ENCODE peak calls at places on chromosomes 5 and 9, in six cellular contexts. One of them, this sample, is unnamed.

GRCh38 chr9:113403651-113404050 is 2.6 kb upstream of the ALAD start:
- DNase-seq in stomach: no peak
- DNase-seq in foreskin fibroblast: no peak
- DNase-seq in cardiac fibroblast: peak
- DNase-seq in fibroblast of lung: no peak
- DNase-seq in upper lobe of right lung: no peak
- DNase-seq in this sample: no peak

GRCh38 chr5:67033893-67034605 is 162.6 kb downstream of the CD180 start:
- DNase-seq in stomach: no peak
- DNase-seq in foreskin fibroblast: no peak
- DNase-seq in cardiac fibroblast: peak
- DNase-seq in fibroblast of lung: peak
- DNase-seq in upper lobe of right lung: no peak
- DNase-seq in this sample: no peak

GRCh38 chr5:72140711-72141110 is 33.4 kb downstream of the MAP1B start:
- DNase-seq in stomach: no peak
- DNase-seq in foreskin fibroblast: no peak
- DNase-seq in cardiac fibroblast: no peak
- DNase-seq in fibroblast of lung: no peak
- DNase-seq in upper lobe of right lung: no peak
- DNase-seq in this sample: no peak

GRCh38 chr9:76296561-76297276 is 97.5 kb downstream of the RFK start:
- DNase-seq in stomach: no peak
- DNase-seq in foreskin fibroblast: no peak
- DNase-seq in cardiac fibroblast: no peak
- DNase-seq in fibroblast of lung: no peak
- DNase-seq in upper lobe of right lung: no peak
- DNase-seq in this sample: no peak

GRCh38 chr9:135519179-135519971 is 1.9 kb upstream of the LCN1 start:
- DNase-seq in stomach: peak
- DNase-seq in foreskin fibroblast: no peak
- DNase-seq in cardiac fibroblast: no peak
- DNase-seq in fibroblast of lung: no peak
- DNase-seq in upper lobe of right lung: no peak
- DNase-seq in this sample: no peak

GRCh38 chr5:9313751-9314150 is 232.1 kb downstream of the SEMA5A start:
- DNase-seq in stomach: no peak
- DNase-seq in foreskin fibroblast: no peak
- DNase-seq in cardiac fibroblast: no peak
- DNase-seq in fibroblast of lung: no peak
- DNase-seq in upper lobe of right lung: no peak
- DNase-seq in this sample: no peak

GRCh38 chr5:163079618-163080017 is 357.8 kb upstream of the CCNG1 start:
- DNase-seq in stomach: no peak
- DNase-seq in foreskin fibroblast: no peak
- DNase-seq in cardiac fibroblast: no peak
- DNase-seq in fibroblast of lung: peak
- DNase-seq in upper lobe of right lung: no peak
- DNase-seq in this sample: no peak

GRCh38 chr5:108379722-108380530 is 2.0 kb downstream of the FBXL17 start:
- DNase-seq in stomach: no peak
- DNase-seq in foreskin fibroblast: peak
- DNase-seq in cardiac fibroblast: peak
- DNase-seq in fibroblast of lung: peak
- DNase-seq in upper lobe of right lung: no peak
- DNase-seq in this sample: no peak

GRCh38 chr5:134510970-134511795 is 14.3 kb upstream of the JADE2 start:
- DNase-seq in stomach: no peak
- DNase-seq in foreskin fibroblast: peak
- DNase-seq in cardiac fibroblast: peak
- DNase-seq in fibroblast of lung: peak
- DNase-seq in upper lobe of right lung: no peak
- DNase-seq in this sample: peak

GRCh38 chr5:95583992-95584391 is 29.1 kb downstream of the ARSK start:
- DNase-seq in stomach: no peak
- DNase-seq in foreskin fibroblast: no peak
- DNase-seq in cardiac fibroblast: no peak
- DNase-seq in fibroblast of lung: peak
- DNase-seq in upper lobe of right lung: no peak
- DNase-seq in this sample: no peak

GRCh38 chr9:108056083-108056804 is 566.7 kb upstream of the KLF4 start:
- DNase-seq in stomach: no peak
- DNase-seq in foreskin fibroblast: peak
- DNase-seq in cardiac fibroblast: peak
- DNase-seq in fibroblast of lung: peak
- DNase-seq in upper lobe of right lung: no peak
- DNase-seq in this sample: no peak

GRCh38 chr5:141834331-141834730 is 43.9 kb downstream of the PCDH1 start:
- DNase-seq in stomach: no peak
- DNase-seq in foreskin fibroblast: no peak
- DNase-seq in cardiac fibroblast: no peak
- DNase-seq in fibroblast of lung: no peak
- DNase-seq in upper lobe of right lung: no peak
- DNase-seq in this sample: no peak

GRCh38 chr5:91311697-91312501 is 71.2 kb downstream of the ARRDC3 start:
- DNase-seq in stomach: peak
- DNase-seq in foreskin fibroblast: peak
- DNase-seq in cardiac fibroblast: peak
- DNase-seq in fibroblast of lung: peak
- DNase-seq in upper lobe of right lung: peak
- DNase-seq in this sample: no peak

GRCh38 chr5:79990205-79990597 is 861 bp downstream of the MTX3 start:
- DNase-seq in stomach: no peak
- DNase-seq in foreskin fibroblast: no peak
- DNase-seq in cardiac fibroblast: no peak
- DNase-seq in fibroblast of lung: peak
- DNase-seq in upper lobe of right lung: no peak
- DNase-seq in this sample: no peak

GRCh38 chr5:1113805-1114586 is 2.1 kb upstream of the SLC12A7 start:
- DNase-seq in stomach: no peak
- DNase-seq in foreskin fibroblast: no peak
- DNase-seq in cardiac fibroblast: no peak
- DNase-seq in fibroblast of lung: no peak
- DNase-seq in upper lobe of right lung: no peak
- DNase-seq in this sample: no peak

GRCh38 chr5:96172436-96172835 is 210.8 kb upstream of the ELL2 start:
- DNase-seq in stomach: no peak
- DNase-seq in foreskin fibroblast: peak
- DNase-seq in cardiac fibroblast: peak
- DNase-seq in fibroblast of lung: peak
- DNase-seq in upper lobe of right lung: no peak
- DNase-seq in this sample: no peak

GRCh38 chr9:109471994-109472393 is 26.1 kb downstream of the PTPN3 start:
- DNase-seq in stomach: no peak
- DNase-seq in foreskin fibroblast: no peak
- DNase-seq in cardiac fibroblast: no peak
- DNase-seq in fibroblast of lung: no peak
- DNase-seq in upper lobe of right lung: no peak
- DNase-seq in this sample: no peak

GRCh38 chr5:53114988-53115387 is 5.4 kb upstream of the MOCS2 start:
- DNase-seq in stomach: no peak
- DNase-seq in foreskin fibroblast: peak
- DNase-seq in cardiac fibroblast: peak
- DNase-seq in fibroblast of lung: no peak
- DNase-seq in upper lobe of right lung: no peak
- DNase-seq in this sample: no peak

GRCh38 chr5:93746406-93747056 is 5.1 kb upstream of the POU5F2 start:
- DNase-seq in stomach: no peak
- DNase-seq in foreskin fibroblast: peak
- DNase-seq in cardiac fibroblast: peak
- DNase-seq in fibroblast of lung: peak
- DNase-seq in upper lobe of right lung: no peak
- DNase-seq in this sample: no peak

GRCh38 chr5:176724472-176724871 is 77.2 kb downstream of the TSPAN17 start:
- DNase-seq in stomach: no peak
- DNase-seq in foreskin fibroblast: no peak
- DNase-seq in cardiac fibroblast: no peak
- DNase-seq in fibroblast of lung: no peak
- DNase-seq in upper lobe of right lung: no peak
- DNase-seq in this sample: no peak

GRCh38 chr9:130745829-130746228 is 52.2 kb downstream of the EXOSC2 start:
- DNase-seq in stomach: no peak
- DNase-seq in foreskin fibroblast: no peak
- DNase-seq in cardiac fibroblast: no peak
- DNase-seq in fibroblast of lung: no peak
- DNase-seq in upper lobe of right lung: no peak
- DNase-seq in this sample: no peak

GRCh38 chr9:108142504-108143201 is 653.1 kb upstream of the KLF4 start:
- DNase-seq in stomach: peak
- DNase-seq in foreskin fibroblast: peak
- DNase-seq in cardiac fibroblast: peak
- DNase-seq in fibroblast of lung: peak
- DNase-seq in upper lobe of right lung: peak
- DNase-seq in this sample: no peak

GRCh38 chr5:78178356-78178755 is 116.1 kb downstream of the AP3B1 start:
- DNase-seq in stomach: no peak
- DNase-seq in foreskin fibroblast: no peak
- DNase-seq in cardiac fibroblast: no peak
- DNase-seq in fibroblast of lung: no peak
- DNase-seq in upper lobe of right lung: no peak
- DNase-seq in this sample: no peak

GRCh38 chr5:124059200-124059599 is 547.2 kb downstream of the CSNK1G3 start:
- DNase-seq in stomach: no peak
- DNase-seq in foreskin fibroblast: no peak
- DNase-seq in cardiac fibroblast: no peak
- DNase-seq in fibroblast of lung: peak
- DNase-seq in upper lobe of right lung: no peak
- DNase-seq in this sample: no peak

GRCh38 chr5:164312801-164313200 is 807.4 kb downstream of the MAT2B start:
- DNase-seq in stomach: no peak
- DNase-seq in foreskin fibroblast: no peak
- DNase-seq in cardiac fibroblast: no peak
- DNase-seq in fibroblast of lung: no peak
- DNase-seq in upper lobe of right lung: no peak
- DNase-seq in this sample: no peak

GRCh38 chr5:120366047-120366446 is 98.1 kb upstream of the PRR16 start:
- DNase-seq in stomach: no peak
- DNase-seq in foreskin fibroblast: peak
- DNase-seq in cardiac fibroblast: peak
- DNase-seq in fibroblast of lung: peak
- DNase-seq in upper lobe of right lung: no peak
- DNase-seq in this sample: no peak

GRCh38 chr5:174119386-174119785 is 73.9 kb downstream of the NSG2 start:
- DNase-seq in stomach: no peak
- DNase-seq in foreskin fibroblast: no peak
- DNase-seq in cardiac fibroblast: no peak
- DNase-seq in fibroblast of lung: no peak
- DNase-seq in upper lobe of right lung: no peak
- DNase-seq in this sample: no peak

GRCh38 chr9:14561929-14562386 is 131.3 kb downstream of the ZDHHC21 start:
- DNase-seq in stomach: no peak
- DNase-seq in foreskin fibroblast: no peak
- DNase-seq in cardiac fibroblast: no peak
- DNase-seq in fibroblast of lung: no peak
- DNase-seq in upper lobe of right lung: no peak
- DNase-seq in this sample: no peak

GRCh38 chr9:91302831-91303230 is 58.9 kb downstream of the AUH start:
- DNase-seq in stomach: no peak
- DNase-seq in foreskin fibroblast: peak
- DNase-seq in cardiac fibroblast: peak
- DNase-seq in fibroblast of lung: peak
- DNase-seq in upper lobe of right lung: no peak
- DNase-seq in this sample: no peak

GRCh38 chr5:150045512-150045911 is 40.8 kb downstream of the CSF1R start:
- DNase-seq in stomach: no peak
- DNase-seq in foreskin fibroblast: no peak
- DNase-seq in cardiac fibroblast: no peak
- DNase-seq in fibroblast of lung: no peak
- DNase-seq in upper lobe of right lung: no peak
- DNase-seq in this sample: no peak

GRCh38 chr9:70479880-70480291 is 65.4 kb upstream of the KLF9 start:
- DNase-seq in stomach: peak
- DNase-seq in foreskin fibroblast: peak
- DNase-seq in cardiac fibroblast: peak
- DNase-seq in fibroblast of lung: peak
- DNase-seq in upper lobe of right lung: no peak
- DNase-seq in this sample: no peak

GRCh38 chr5:179829732-179830435 is 9.2 kb downstream of the SQSTM1 start:
- DNase-seq in stomach: no peak
- DNase-seq in foreskin fibroblast: no peak
- DNase-seq in cardiac fibroblast: no peak
- DNase-seq in fibroblast of lung: no peak
- DNase-seq in upper lobe of right lung: no peak
- DNase-seq in this sample: no peak

GRCh38 chr5:157390179-157390923 is 69.7 kb upstream of the NIPAL4 start:
- DNase-seq in stomach: peak
- DNase-seq in foreskin fibroblast: peak
- DNase-seq in cardiac fibroblast: peak
- DNase-seq in fibroblast of lung: peak
- DNase-seq in upper lobe of right lung: peak
- DNase-seq in this sample: no peak

GRCh38 chr5:89287964-89288363 is 405.0 kb upstream of the MEF2C start:
- DNase-seq in stomach: no peak
- DNase-seq in foreskin fibroblast: no peak
- DNase-seq in cardiac fibroblast: no peak
- DNase-seq in fibroblast of lung: no peak
- DNase-seq in upper lobe of right lung: no peak
- DNase-seq in this sample: no peak
- TF ChIP-seq CTCF in stomach: no peak
- TF ChIP-seq CTCF in foreskin fibroblast: no peak
- TF ChIP-seq CTCF in cardiac fibroblast: no peak
- TF ChIP-seq CTCF in fibroblast of lung: no peak
- TF ChIP-seq CTCF in upper lobe of right lung: no peak
- TF ChIP-seq CTCF in this sample: no peak

DNA sequence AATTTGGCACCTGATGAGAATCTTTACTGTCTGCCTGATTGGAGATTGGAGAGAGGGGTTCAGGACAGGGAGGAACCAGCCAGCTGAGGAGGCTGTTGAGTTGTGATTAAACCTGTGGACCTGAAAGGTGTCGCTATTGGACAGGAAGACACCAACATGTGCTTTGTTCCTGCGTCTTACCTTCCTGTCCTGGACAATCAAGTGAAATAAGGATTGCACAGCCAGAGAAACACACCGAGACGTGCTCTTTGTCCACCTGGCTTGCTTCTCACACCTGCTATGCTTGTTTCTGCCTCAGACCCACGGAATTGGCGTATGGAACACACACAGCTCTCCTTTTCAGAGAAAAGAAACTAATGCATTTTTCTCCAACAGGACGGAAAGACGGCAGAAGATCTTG is 57.7 kb upstream of the CTSL start:
- DNase-seq in stomach: no peak
- DNase-seq in foreskin fibroblast: no peak
- DNase-seq in cardiac fibroblast: no peak
- DNase-seq in fibroblast of lung: no peak
- DNase-seq in upper lobe of right lung: no peak
- DNase-seq in this sample: no peak
- TF ChIP-seq CTCF in stomach: no peak
- TF ChIP-seq CTCF in foreskin fibroblast: no peak
- TF ChIP-seq CTCF in cardiac fibroblast: no peak
- TF ChIP-seq CTCF in fibroblast of lung: no peak
- TF ChIP-seq CTCF in upper lobe of right lung: no peak
- TF ChIP-seq CTCF in this sample: no peak

GRCh38 chr5:133365326-133365725 is 247.0 kb downstream of the FSTL4 start:
- DNase-seq in stomach: no peak
- DNase-seq in foreskin fibroblast: no peak
- DNase-seq in cardiac fibroblast: no peak
- DNase-seq in fibroblast of lung: no peak
- DNase-seq in upper lobe of right lung: no peak
- DNase-seq in this sample: no peak
- TF ChIP-seq CTCF in stomach: no peak
- TF ChIP-seq CTCF in foreskin fibroblast: no peak
- TF ChIP-seq CTCF in cardiac fibroblast: peak
- TF ChIP-seq CTCF in fibroblast of lung: peak
- TF ChIP-seq CTCF in upper lobe of right lung: peak
- TF ChIP-seq CTCF in this sample: peak

GRCh38 chr9:1732670-1733069 is 282.5 kb upstream of the SMARCA2 start:
- DNase-seq in stomach: no peak
- DNase-seq in foreskin fibroblast: no peak
- DNase-seq in cardiac fibroblast: no peak
- DNase-seq in fibroblast of lung: no peak
- DNase-seq in upper lobe of right lung: no peak
- DNase-seq in this sample: no peak
- TF ChIP-seq CTCF in stomach: no peak
- TF ChIP-seq CTCF in foreskin fibroblast: no peak
- TF ChIP-seq CTCF in cardiac fibroblast: no peak
- TF ChIP-seq CTCF in fibroblast of lung: no peak
- TF ChIP-seq CTCF in upper lobe of right lung: no peak
- TF ChIP-seq CTCF in this sample: no peak